ENCODE peak calls at places on chromosomes 7 and 10, in seven cellular contexts. D is Calu3; I is esophagus squamous epithelium; E is GM13976; T is CD8-positive, alpha-beta T cell; F is MCF 10A; V is upper lobe of left lung. C is an unnamed sample.

GRCh38 chr10:10293431-10293830 is 724.2 kb upstream of the CELF2 start:
- DNase-seq in T (no peak), F (no peak), E (no peak), D (no peak), I (no peak), V (no peak), C (no peak)

GRCh38 chr7:200290-200689 is 7.9 kb downstream of the FAM20C start:
- DNase-seq in V (no peak), I (no peak), T (no peak), E (no peak), D (no peak), F (no peak), C (no peak)

GRCh38 chr7:33748793-33749192 is 156.5 kb upstream of the BMPER start:
- DNase-seq in E (no peak), T (no peak), V (no peak), I (no peak), D (no peak), F (no peak), C (no peak)

GRCh38 chr10:132193907-132194552 is 7.3 kb downstream of the DPYSL4 start:
- DNase-seq in E (peak; percentile 72), T (no peak), D (peak; percentile 39), I (no peak), V (peak; percentile 77), F (peak; percentile 38), C (no peak)

GRCh38 chr10:21334891-21335696 is 190.4 kb downstream of the SKIDA1 start:
- DNase-seq in F (peak; percentile 95), E (no peak), D (peak; percentile 37), T (no peak), V (no peak), I (no peak), C (no peak)

GRCh38 chr7:96198047-96198636 is 123.8 kb downstream of the SLC25A13 start:
- DNase-seq in V (no peak), D (no peak), T (no peak), F (no peak), I (no peak), E (no peak), C (no peak)

GRCh38 chr7:123769371-123769770 is 20.6 kb upstream of the WASL start:
- DNase-seq in T (no peak), V (no peak), I (no peak), F (peak; percentile 97), E (no peak), D (peak; percentile 72), C (no peak)

GRCh38 chr7:135382162-135382561 is 127.7 kb downstream of the CNOT4 start:
- DNase-seq in V (no peak), F (no peak), I (no peak), D (no peak), E (no peak), T (no peak), C (no peak)

GRCh38 chr10:125035136-125035535 is 93.2 kb downstream of the ZRANB1 start:
- DNase-seq in D (no peak), T (no peak), E (no peak), F (peak; percentile 61), V (no peak), I (no peak), C (no peak)

GRCh38 chr7:4610768-4611467 is 71.2 kb upstream of the FOXK1 start:
- DNase-seq in T (peak; percentile 60), V (no peak), I (no peak), E (peak; percentile 78), F (peak; percentile 78), D (peak; percentile 79), C (peak; percentile 77)

GRCh38 chr7:110043514-110043913 is 1047.4 kb upstream of the LRRN3 start:
- DNase-seq in F (no peak), E (no peak), D (no peak), I (no peak), V (no peak), T (no peak), C (no peak)

GRCh38 chr7:14228341-14228740 is 238.9 kb upstream of the ETV1 start:
- DNase-seq in E (no peak), I (no peak), T (no peak), D (no peak), V (no peak), F (no peak), C (no peak)

GRCh38 chr10:75023074-75023473 is 88.4 kb upstream of the SAMD8 start:
- DNase-seq in F (no peak), T (no peak), E (no peak), I (no peak), V (no peak), D (no peak), C (no peak)

GRCh38 chr10:71241114-71241898 is 28.9 kb downstream of the UNC5B start:
- DNase-seq in V (no peak), T (no peak), D (no peak), F (no peak), I (no peak), E (no peak), C (no peak)

GRCh38 chr7:148856035-148856881 is 27.8 kb downstream of the EZH2 start:
- DNase-seq in I (no peak), V (no peak), T (peak; percentile 61), D (peak; percentile 49), E (peak; percentile 55), F (peak; percentile 63), C (peak; percentile 55)

GRCh38 chr10:52346394-52347326 is 32.6 kb downstream of the DKK1 start:
- DNase-seq in I (no peak), T (no peak), F (no peak), E (peak; percentile 8), D (no peak), V (peak; percentile 47), C (no peak)

GRCh38 chr7:17307033-17307432 is 8.6 kb downstream of the AHR start:
- DNase-seq in I (no peak), V (no peak), D (no peak), T (no peak), F (peak; percentile 55), E (no peak), C (no peak)

GRCh38 chr7:137940656-137941518 is 61.0 kb downstream of the CREB3L2 start:
- DNase-seq in V (no peak), D (no peak), T (no peak), F (no peak), E (no peak), I (no peak), C (no peak)

GRCh38 chr10:60009316-60009715 is 103.0 kb upstream of the CCDC6 start:
- DNase-seq in V (no peak), I (no peak), T (no peak), E (no peak), F (no peak), D (no peak), C (no peak)

GRCh38 chr7:139734395-139734794 is 43.4 kb downstream of the HIPK2 start:
- DNase-seq in T (no peak), I (no peak), F (peak; percentile 92), D (no peak), E (no peak), V (no peak), C (no peak)

GRCh38 chr10:97733256-97733655 is 3.7 kb upstream of the ZFYVE27 start:
- DNase-seq in V (no peak), E (no peak), D (no peak), T (no peak), F (peak; percentile 68), I (no peak), C (no peak)

GRCh38 chr10:5903563-5903962 is 13.5 kb downstream of the FBH1 start:
- DNase-seq in T (no peak), V (no peak), E (no peak), D (no peak), I (no peak), F (no peak), C (no peak)

GRCh38 chr10:130218181-130218641 is 82.0 kb downstream of the GLRX3 start:
- DNase-seq in F (no peak), I (no peak), D (no peak), E (no peak), V (no peak), T (no peak), C (no peak)

GRCh38 chr10:33309410-33309809 is 25.1 kb downstream of the NRP1 start:
- DNase-seq in T (no peak), V (no peak), I (no peak), F (no peak), E (no peak), D (no peak), C (no peak)

GRCh38 chr7:135260930-135261721 is 27.5 kb downstream of the STRA8 start:
- DNase-seq in D (no peak), V (no peak), I (no peak), F (no peak), T (no peak), E (no peak), C (no peak)

GRCh38 chr7:112079671-112080070 is 126.5 kb downstream of the DOCK4 start:
- DNase-seq in I (no peak), D (no peak), V (no peak), F (no peak), E (no peak), T (no peak), C (no peak)

GRCh38 chr10:43265799-43266721 is 805 bp downstream of the RASGEF1A start:
- DNase-seq in F (no peak), T (peak; percentile 46), I (no peak), E (peak; percentile 54), D (peak; percentile 80), V (peak; percentile 81), C (peak; percentile 30)
- TF ChIP-seq CTCF in F (peak; percentile 27), T (no peak), I (no peak), E (no peak), D (peak; percentile 65), V (no peak), C (peak; percentile 7)

GRCh38 chr7:132309102-132309805 is 267.0 kb downstream of the PLXNA4 start:
- DNase-seq in T (no peak), V (no peak), F (no peak), E (no peak), D (no peak), I (no peak), C (no peak)
- TF ChIP-seq CTCF in T (no peak), V (no peak), F (no peak), E (no peak), D (no peak), I (no peak), C (no peak)

GRCh38 chr10:87817873-87818504 is at the start of gene ATAD1:
- DNase-seq in D (peak; percentile 85), V (peak; percentile 96), E (peak; percentile 88), T (peak; percentile 86), I (peak; percentile 36), F (peak; percentile 89), C (peak; percentile 88)
- TF ChIP-seq CTCF in D (no peak), V (no peak), E (no peak), T (peak; percentile 20), I (peak; percentile 33), F (no peak), C (peak; percentile 35)

GRCh38 chr10:127918570-127918969 is 11.7 kb downstream of the PTPRE start:
- DNase-seq in D (no peak), F (no peak), T (no peak), I (no peak), E (no peak), V (no peak), C (no peak)

GRCh38 chr10:127921075-127921750 is 14.3 kb downstream of the PTPRE start:
- DNase-seq in F (no peak), T (no peak), E (no peak), I (no peak), V (no peak), D (no peak), C (no peak)

GRCh38 chr10:127920319-127921074 is 13.6 kb downstream of the PTPRE start:
- DNase-seq in I (no peak), T (no peak), E (no peak), V (no peak), F (no peak), D (no peak), C (no peak)

GRCh38 chr10:127921751-127922140 is 14.8 kb downstream of the PTPRE start:
- DNase-seq in I (no peak), T (no peak), D (no peak), E (no peak), F (no peak), V (no peak), C (no peak)

GRCh38 chr10:127919418-127920191 is 12.7 kb downstream of the PTPRE start:
- DNase-seq in E (no peak), V (no peak), F (peak; percentile 54), T (no peak), I (no peak), D (no peak), C (no peak)
- TF ChIP-seq CTCF in E (no peak), V (no peak), F (no peak), T (no peak), I (no peak), D (no peak), C (no peak)

C was measured in GM10248.